ENCODE peak calls at places on chromosomes 3 and 15, in seven cellular contexts. P is H9, N is mesendoderm, V is IMR-90, G is mesenchymal stem cell, S is neuronal stem cell, D is H1. Y is an unnamed sample.

GRCh38 chr15:74176262-74177208 is 3.0 kb downstream of the ISLR start:
- DNase-seq in S (no peak), N (peak; percentile 72), V (no peak), D (no peak), G (no peak), P (peak; percentile 49), Y (no peak)

GRCh38 chr15:71424765-71425164 is 309.5 kb downstream of the THSD4 start:
- DNase-seq in D (no peak), G (peak; percentile 33), N (no peak), V (peak; percentile 23), S (no peak), P (no peak), Y (no peak)

GRCh38 chr3:184651945-184652344 is 59.9 kb downstream of the MAGEF1 start:
- DNase-seq in N (no peak), P (no peak), S (no peak), D (no peak), V (no peak), G (no peak), Y (no peak)

GRCh38 chr15:88802991-88803240 is 320 bp upstream of the ACAN start:
- DNase-seq in P (no peak), D (peak; percentile 70), S (no peak), V (no peak), N (no peak), G (no peak), Y (no peak)

GRCh38 chr3:31432897-31433678 is 99.6 kb upstream of the STT3B start:
- DNase-seq in S (no peak), G (peak; percentile 68), N (no peak), P (no peak), D (no peak), V (no peak), Y (no peak)

GRCh38 chr3:174162550-174162949 is 696.6 kb upstream of the NAALADL2 start:
- DNase-seq in G (peak; percentile 32), N (no peak), P (no peak), V (peak; percentile 66), D (no peak), S (no peak), Y (no peak)

GRCh38 chr15:91942676-91943417 is 89.3 kb downstream of the SLCO3A1 start:
- DNase-seq in P (no peak), G (peak; percentile 73), V (peak; percentile 89), D (no peak), S (no peak), N (no peak), Y (peak; percentile 62)

GRCh38 chr3:45817788-45818523 is 21.6 kb upstream of the SLC6A20 start:
- DNase-seq in N (no peak), G (peak; percentile 94), V (peak; percentile 99), D (no peak), S (no peak), P (no peak), Y (peak; percentile 90)

GRCh38 chr15:100778831-100779288 is 100.8 kb upstream of the ALDH1A3 start:
- DNase-seq in D (peak; percentile 33), G (no peak), S (no peak), N (no peak), V (no peak), P (no peak), Y (no peak)

GRCh38 chr3:94234177-94234788 is 171.4 kb downstream of the NSUN3 start:
- DNase-seq in V (peak; percentile 44), P (no peak), S (peak; percentile 11), D (no peak), G (peak; percentile 46), N (peak; percentile 72), Y (peak; percentile 55)

GRCh38 chr3:27728195-27729087 is 6.3 kb upstream of the EOMES start:
- DNase-seq in G (no peak), S (no peak), P (peak; percentile 93), V (no peak), N (peak; percentile 95), D (peak; percentile 88), Y (no peak)

GRCh38 chr3:4746241-4746958 is 232.8 kb upstream of the BHLHE40 start:
- DNase-seq in N (peak; percentile 10), D (no peak), S (no peak), G (peak; percentile 42), V (peak; percentile 70), P (no peak), Y (no peak)

GRCh38 chr3:4744405-4745239 is 234.6 kb upstream of the BHLHE40 start:
- DNase-seq in D (no peak), S (no peak), P (no peak), V (peak; percentile 82), G (peak; percentile 74), N (peak; percentile 49), Y (peak; percentile 80)

GRCh38 chr3:4743371-4743770 is 235.9 kb upstream of the BHLHE40 start:
- DNase-seq in G (no peak), N (no peak), V (no peak), D (no peak), S (no peak), P (no peak), Y (no peak)

GRCh38 chr3:4742359-4742758 is 236.9 kb upstream of the BHLHE40 start:
- DNase-seq in S (no peak), V (no peak), D (no peak), N (no peak), G (no peak), P (no peak), Y (no peak)

DNA sequence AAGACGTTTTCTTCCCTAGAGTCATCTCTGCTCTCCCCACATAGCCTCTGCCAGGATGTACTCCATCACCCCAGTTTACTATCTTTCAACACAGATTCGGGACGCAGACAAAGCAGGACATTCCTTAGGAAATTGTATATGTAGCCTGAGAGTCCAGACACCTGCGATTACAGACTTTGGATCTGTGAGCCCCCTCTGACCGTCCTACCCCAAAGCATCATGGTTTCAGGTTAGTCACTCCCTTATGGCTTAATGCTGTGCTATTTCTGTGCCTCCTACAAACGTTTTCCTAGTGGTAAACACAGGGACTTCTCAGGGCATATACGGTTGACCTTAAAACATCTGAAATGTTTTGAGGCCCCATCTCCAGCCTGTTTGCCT is 234.0 kb upstream of the BHLHE40 start:
- DNase-seq in N (no peak), V (peak; percentile 18), P (no peak), S (no peak), D (no peak), G (peak; percentile 57), Y (no peak)
- H2BK5ac ChIP-seq in N (no peak overlapping the region), V (no peak overlapping the region), P (no peak overlapping the region), S (no peak overlapping the region), D (no peak overlapping the region), G (no peak overlapping the region), Y (no peak overlapping the region)

DNA sequence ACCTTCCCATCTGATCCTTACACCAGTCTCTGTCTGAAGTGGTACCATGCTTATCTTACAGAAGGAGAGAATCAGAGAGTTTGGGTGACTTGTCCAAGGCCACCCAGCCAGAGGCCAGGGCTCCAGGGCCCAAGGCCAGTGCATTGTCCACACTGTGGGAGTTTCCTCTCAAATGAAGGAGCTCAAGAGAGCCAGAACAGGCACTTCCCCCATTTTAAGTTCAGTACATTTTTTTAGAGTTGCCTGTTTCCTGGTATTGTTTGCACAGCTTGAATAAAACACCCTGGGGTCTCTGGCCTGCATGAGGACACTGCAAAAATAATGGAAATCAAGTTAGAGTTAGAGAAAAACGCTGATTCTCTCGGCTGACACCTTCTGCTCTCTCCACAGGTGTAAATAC is 284.0 kb downstream of the SQOR start:
- DNase-seq in G (no peak), V (no peak), D (no peak), S (no peak), N (no peak), P (no peak), Y (no peak)
- H3K4me2 ChIP-seq in G (no peak overlapping the region), V (no peak overlapping the region), D (no peak overlapping the region), S (no peak overlapping the region), N (no peak overlapping the region), P (no peak overlapping the region), Y (no peak overlapping the region)

GRCh38 chr3:73573204-73573603 is 51.5 kb downstream of the PDZRN3 start:
- DNase-seq in N (no peak), G (no peak), V (no peak), S (no peak), P (no peak), D (no peak), Y (no peak)
- H2BK5ac ChIP-seq in N (no peak overlapping the region), G (no peak overlapping the region), V (no peak overlapping the region), S (no peak overlapping the region), P (no peak overlapping the region), D (no peak overlapping the region), Y (no peak overlapping the region)

GRCh38 chr15:90489944-90490343 is 39.8 kb upstream of the CRTC3 start:
- DNase-seq in P (no peak), V (peak; percentile 24), N (no peak), S (no peak), D (no peak), G (peak; percentile 70), Y (no peak)
- H3K4me2 ChIP-seq in P (no peak overlapping the region), V (no peak overlapping the region), N (no peak overlapping the region), S (no peak overlapping the region), D (no peak overlapping the region), G (no peak overlapping the region), Y (no peak overlapping the region)

DNA sequence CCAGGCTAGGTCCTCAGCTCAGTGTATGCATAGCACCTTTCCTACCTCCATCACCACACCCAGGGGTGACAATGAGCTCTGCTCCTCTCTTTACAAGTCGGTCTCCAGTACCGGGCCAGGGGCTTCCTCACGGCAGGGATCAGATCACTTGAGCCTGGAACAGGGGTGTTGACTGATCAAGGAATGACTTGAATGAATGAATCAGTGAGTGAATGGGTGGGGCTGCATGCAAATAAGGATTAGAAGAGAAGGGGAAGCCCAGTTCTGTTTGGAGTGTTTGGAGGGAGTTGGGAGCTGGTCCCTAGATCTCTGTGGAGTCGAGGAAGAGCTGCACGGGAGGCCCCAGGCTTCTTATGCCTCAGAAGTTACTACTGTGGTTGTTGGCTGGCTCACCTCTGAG is 87.0 kb downstream of the TMEM266 start:
- DNase-seq in P (no peak), N (no peak), D (no peak), G (no peak), S (no peak), V (no peak), Y (no peak)
- H2BK5ac ChIP-seq in P (no peak overlapping the region), N (no peak overlapping the region), D (no peak overlapping the region), G (no peak overlapping the region), S (no peak overlapping the region), V (no peak overlapping the region), Y (no peak overlapping the region)

DNA sequence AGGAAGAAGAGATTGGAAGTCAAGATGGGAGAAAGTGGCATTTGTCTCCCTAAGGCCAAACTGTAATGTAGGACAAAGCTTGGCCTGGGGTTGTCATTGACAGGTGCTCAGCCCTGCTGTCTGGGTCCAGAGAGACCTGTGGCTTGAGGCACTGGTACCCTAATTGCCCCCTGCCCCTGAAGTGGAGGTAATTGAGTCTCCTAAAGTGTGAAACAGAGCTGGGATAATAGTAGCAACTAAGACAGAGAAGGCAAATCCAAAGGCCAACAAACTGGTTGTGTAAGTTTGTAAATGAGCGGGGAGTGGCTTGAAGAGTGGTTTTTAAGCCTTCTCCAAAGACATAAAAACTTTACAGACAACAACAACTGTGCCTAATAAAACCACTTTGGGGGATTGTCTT is 264.2 kb upstream of the ROPN1 start:
- DNase-seq in D (no peak), N (peak; percentile 54), P (no peak), G (no peak), V (no peak), S (no peak), Y (no peak)
- H3K4me2 ChIP-seq in D (peak overlapping the region; percentile 32), N (no peak overlapping the region), P (no peak overlapping the region), G (no peak overlapping the region), V (no peak overlapping the region), S (no peak overlapping the region), Y (peak overlapping the region; percentile 27)

Y was measured in trophoblast cell.